ENCODE peak calls at places on chromosomes 11 and 22, in eight cellular contexts. F is EL; T is activated CD4-positive, alpha-beta T cell treated with anti-CD3 and anti-CD28 coated beads for 36 hours; U is putamen; X is right atrium auricular region; L is hypothalamus; C is GDM1; H is ELF-1. J is an unnamed sample.

GRCh38 chr11:120271672-120272071 is 31.7 kb downstream of the POU2F3 start:
- DNase-seq in F (no peak), T (no peak), U (no peak), X (no peak), L (no peak), C (no peak), H (no peak), J (no peak)

GRCh38 chr11:18013790-18014507 is 1.1 kb upstream of the SERGEF start:
- DNase-seq in F (peak), T (peak), U (no peak), X (no peak), L (no peak), C (no peak), H (peak), J (no peak)

GRCh38 chr11:89477175-89477574 is 14.0 kb downstream of the NOX4 start:
- DNase-seq in F (no peak), T (no peak), U (no peak), X (no peak), L (no peak), C (no peak), H (peak), J (no peak)

GRCh38 chr11:95688015-95688414 is 101.6 kb downstream of the FAM76B start:
- DNase-seq in F (no peak), T (no peak), U (no peak), X (no peak), L (no peak), C (no peak), H (no peak), J (no peak)

GRCh38 chr22:42310301-42310981 is 40.0 kb upstream of the TCF20 start:
- DNase-seq in F (no peak), T (no peak), U (peak), X (no peak), L (no peak), C (no peak), H (peak), J (no peak)

GRCh38 chr22:45677060-45677459 is 5.4 kb downstream of the ATXN10 start:
- DNase-seq in F (no peak), T (no peak), U (no peak), X (no peak), L (no peak), C (no peak), H (no peak), J (no peak)

GRCh38 chr11:118892964-118893363 is 9.3 kb downstream of the CXCR5 start:
- DNase-seq in F (no peak), T (no peak), U (no peak), X (no peak), L (no peak), C (no peak), H (no peak), J (no peak)

GRCh38 chr22:30309981-30310672 is 16.6 kb downstream of the TBC1D10A start:
- DNase-seq in F (no peak), T (no peak), U (no peak), X (peak), L (no peak), C (peak), H (no peak), J (no peak)

GRCh38 chr22:24099661-24100060 is 81.6 kb upstream of the SUSD2 start:
- DNase-seq in F (no peak), T (no peak), U (no peak), X (no peak), L (no peak), C (no peak), H (no peak), J (no peak)

GRCh38 chr11:78820722-78821121 is 246.1 kb upstream of the NARS2 start:
- DNase-seq in F (no peak), T (no peak), U (peak), X (no peak), L (no peak), C (no peak), H (no peak), J (no peak)

GRCh38 chr11:27514076-27514475 is 7.5 kb upstream of the LIN7C start:
- DNase-seq in F (no peak), T (no peak), U (no peak), X (no peak), L (no peak), C (no peak), H (no peak), J (no peak)

GRCh38 chr11:77411238-77411637 is 62.7 kb downstream of the PAK1 start:
- DNase-seq in F (peak), T (peak), U (no peak), X (no peak), L (no peak), C (peak), H (no peak), J (peak)

GRCh38 chr22:23822101-23822671 is 16.6 kb downstream of the DERL3 start:
- DNase-seq in F (no peak), T (no peak), U (no peak), X (no peak), L (no peak), C (no peak), H (no peak), J (no peak)

GRCh38 chr11:29208117-29208516 is 808.7 kb downstream of the KCNA4 start:
- DNase-seq in F (peak), T (no peak), U (no peak), X (no peak), L (no peak), C (no peak), H (no peak), J (no peak)

GRCh38 chr11:36280531-36280930 is 8.7 kb downstream of the COMMD9 start:
- DNase-seq in F (no peak), T (no peak), U (no peak), X (no peak), L (no peak), C (no peak), H (no peak), J (no peak)

GRCh38 chr11:68099474-68100405 is 21.4 kb downstream of the CHKA start:
- DNase-seq in F (no peak), T (peak), U (no peak), X (no peak), L (no peak), C (no peak), H (peak), J (no peak)

GRCh38 chr11:118241191-118242098 is 10.7 kb downstream of the MPZL3 start:
- DNase-seq in F (no peak), T (peak), U (peak), X (no peak), L (no peak), C (peak), H (no peak), J (peak)

J was measured in stimulated activated naive B cell treated with anti-CD40 and anti-IgM and Interleukin-4, amounts not matched to agents 10 μg/mL and 1 μg/mL and 100 μg/mL, for 72 hours.